ENCODE peak calls at places on chromosomes 16 and 17, in eight cellular contexts. One of them, this sample, is unnamed.

GRCh38 chr17:58575511-58575910 is 61.1 kb upstream of the MTMR4 start:
- DNase-seq in foreskin fibroblast: peak
- DNase-seq in CD8-positive, alpha-beta T cell: no peak
- DNase-seq in HFF-Myc: peak
- DNase-seq in fibroblast of lung: peak
- DNase-seq in A549: peak
- DNase-seq in astrocyte of the cerebellum: peak
- DNase-seq in adipocyte: peak
- DNase-seq in this sample: peak

GRCh38 chr17:28407130-28407973 is 1.3 kb upstream of the SLC46A1 start:
- DNase-seq in adipocyte: no peak
- DNase-seq in fibroblast of lung: no peak
- DNase-seq in foreskin fibroblast: no peak
- DNase-seq in astrocyte of the cerebellum: no peak
- DNase-seq in A549: no peak
- DNase-seq in HFF-Myc: no peak
- DNase-seq in CD8-positive, alpha-beta T cell: no peak
- DNase-seq in this sample: no peak

GRCh38 chr17:81277421-81277820 is 17.7 kb downstream of the SLC38A10 start:
- DNase-seq in adipocyte: no peak
- DNase-seq in foreskin fibroblast: peak
- DNase-seq in fibroblast of lung: peak
- DNase-seq in A549: no peak
- DNase-seq in CD8-positive, alpha-beta T cell: no peak
- DNase-seq in astrocyte of the cerebellum: no peak
- DNase-seq in HFF-Myc: no peak
- DNase-seq in this sample: no peak

GRCh38 chr16:59574296-59574695 is 840.2 kb upstream of the GOT2 start:
- DNase-seq in fibroblast of lung: no peak
- DNase-seq in CD8-positive, alpha-beta T cell: no peak
- DNase-seq in foreskin fibroblast: no peak
- DNase-seq in A549: peak
- DNase-seq in adipocyte: no peak
- DNase-seq in astrocyte of the cerebellum: no peak
- DNase-seq in HFF-Myc: no peak
- DNase-seq in this sample: no peak

GRCh38 chr16:1612320-1613111 is at the start of gene CRAMP1:
- DNase-seq in astrocyte of the cerebellum: no peak
- DNase-seq in CD8-positive, alpha-beta T cell: no peak
- DNase-seq in fibroblast of lung: no peak
- DNase-seq in A549: peak
- DNase-seq in adipocyte: peak
- DNase-seq in HFF-Myc: no peak
- DNase-seq in foreskin fibroblast: peak
- DNase-seq in this sample: no peak

GRCh38 chr16:8070501-8070900 is 519.8 kb downstream of the TMEM114 start:
- DNase-seq in CD8-positive, alpha-beta T cell: no peak
- DNase-seq in fibroblast of lung: no peak
- DNase-seq in astrocyte of the cerebellum: no peak
- DNase-seq in foreskin fibroblast: no peak
- DNase-seq in adipocyte: no peak
- DNase-seq in HFF-Myc: no peak
- DNase-seq in A549: no peak
- DNase-seq in this sample: no peak

GRCh38 chr16:25478476-25478875 is 213.3 kb upstream of the HS3ST4 start:
- DNase-seq in adipocyte: no peak
- DNase-seq in HFF-Myc: no peak
- DNase-seq in fibroblast of lung: no peak
- DNase-seq in astrocyte of the cerebellum: no peak
- DNase-seq in foreskin fibroblast: no peak
- DNase-seq in CD8-positive, alpha-beta T cell: no peak
- DNase-seq in A549: no peak
- DNase-seq in this sample: peak

GRCh38 chr17:73589096-73589980 is 54.9 kb downstream of the SDK2 start:
- DNase-seq in CD8-positive, alpha-beta T cell: no peak
- DNase-seq in astrocyte of the cerebellum: no peak
- DNase-seq in A549: no peak
- DNase-seq in adipocyte: no peak
- DNase-seq in HFF-Myc: no peak
- DNase-seq in fibroblast of lung: no peak
- DNase-seq in foreskin fibroblast: no peak
- DNase-seq in this sample: no peak

GRCh38 chr16:70577256-70577698 is 53.7 kb downstream of the SF3B3 start:
- DNase-seq in astrocyte of the cerebellum: no peak
- DNase-seq in adipocyte: peak
- DNase-seq in A549: no peak
- DNase-seq in foreskin fibroblast: peak
- DNase-seq in CD8-positive, alpha-beta T cell: no peak
- DNase-seq in HFF-Myc: no peak
- DNase-seq in fibroblast of lung: peak
- DNase-seq in this sample: no peak

GRCh38 chr17:43020789-43021738 is 1.1 kb downstream of the VAT1 start:
- DNase-seq in A549: peak
- DNase-seq in CD8-positive, alpha-beta T cell: peak
- DNase-seq in astrocyte of the cerebellum: no peak
- DNase-seq in adipocyte: peak
- DNase-seq in HFF-Myc: no peak
- DNase-seq in fibroblast of lung: peak
- DNase-seq in foreskin fibroblast: peak
- DNase-seq in this sample: no peak

GRCh38 chr16:11416228-11417001 is 71.2 kb downstream of the RMI2 start:
- DNase-seq in foreskin fibroblast: no peak
- DNase-seq in adipocyte: no peak
- DNase-seq in fibroblast of lung: no peak
- DNase-seq in CD8-positive, alpha-beta T cell: no peak
- DNase-seq in astrocyte of the cerebellum: no peak
- DNase-seq in A549: no peak
- DNase-seq in HFF-Myc: no peak
- DNase-seq in this sample: no peak

GRCh38 chr16:13797718-13798117 is 122.2 kb upstream of the ERCC4 start:
- DNase-seq in astrocyte of the cerebellum: no peak
- DNase-seq in CD8-positive, alpha-beta T cell: no peak
- DNase-seq in HFF-Myc: no peak
- DNase-seq in A549: no peak
- DNase-seq in foreskin fibroblast: no peak
- DNase-seq in fibroblast of lung: no peak
- DNase-seq in adipocyte: no peak
- DNase-seq in this sample: no peak

GRCh38 chr16:86834451-86835035 is 256.2 kb downstream of the FOXL1 start:
- DNase-seq in HFF-Myc: peak
- DNase-seq in astrocyte of the cerebellum: no peak
- DNase-seq in foreskin fibroblast: peak
- DNase-seq in fibroblast of lung: peak
- DNase-seq in A549: peak
- DNase-seq in CD8-positive, alpha-beta T cell: no peak
- DNase-seq in adipocyte: peak
- DNase-seq in this sample: no peak

GRCh38 chr16:79267781-79268180 is 332.8 kb downstream of the MAF start:
- DNase-seq in foreskin fibroblast: no peak
- DNase-seq in adipocyte: no peak
- DNase-seq in A549: no peak
- DNase-seq in HFF-Myc: no peak
- DNase-seq in astrocyte of the cerebellum: no peak
- DNase-seq in CD8-positive, alpha-beta T cell: no peak
- DNase-seq in fibroblast of lung: no peak
- DNase-seq in this sample: no peak

GRCh38 chr16:919658-920631 is 50.8 kb downstream of the LMF1 start:
- DNase-seq in adipocyte: peak
- DNase-seq in A549: no peak
- DNase-seq in fibroblast of lung: peak
- DNase-seq in CD8-positive, alpha-beta T cell: no peak
- DNase-seq in foreskin fibroblast: peak
- DNase-seq in astrocyte of the cerebellum: no peak
- DNase-seq in HFF-Myc: no peak
- DNase-seq in this sample: no peak

GRCh38 chr16:85633438-85633743 is 20.3 kb downstream of the GSE1 start:
- DNase-seq in HFF-Myc: no peak
- DNase-seq in A549: no peak
- DNase-seq in foreskin fibroblast: no peak
- DNase-seq in adipocyte: no peak
- DNase-seq in fibroblast of lung: no peak
- DNase-seq in CD8-positive, alpha-beta T cell: no peak
- DNase-seq in astrocyte of the cerebellum: no peak
- DNase-seq in this sample: no peak

GRCh38 chr16:85928411-85928820 is 29.5 kb downstream of the IRF8 start:
- DNase-seq in CD8-positive, alpha-beta T cell: no peak
- DNase-seq in HFF-Myc: peak
- DNase-seq in adipocyte: peak
- DNase-seq in A549: no peak
- DNase-seq in foreskin fibroblast: peak
- DNase-seq in astrocyte of the cerebellum: no peak
- DNase-seq in fibroblast of lung: peak
- DNase-seq in this sample: no peak

GRCh38 chr16:84508502-84508901 is 4.0 kb upstream of the MEAK7 start:
- DNase-seq in HFF-Myc: no peak
- DNase-seq in A549: no peak
- DNase-seq in CD8-positive, alpha-beta T cell: no peak
- DNase-seq in astrocyte of the cerebellum: no peak
- DNase-seq in adipocyte: no peak
- DNase-seq in fibroblast of lung: no peak
- DNase-seq in foreskin fibroblast: no peak
- DNase-seq in this sample: no peak
- H3K4me3 ChIP-seq in HFF-Myc: no peak
- H3K4me3 ChIP-seq in A549: no peak
- H3K4me3 ChIP-seq in CD8-positive, alpha-beta T cell: no peak
- H3K4me3 ChIP-seq in astrocyte of the cerebellum: no peak
- H3K4me3 ChIP-seq in adipocyte: no peak
- H3K4me3 ChIP-seq in fibroblast of lung: no peak
- H3K4me3 ChIP-seq in foreskin fibroblast: no peak
- H3K4me3 ChIP-seq in this sample: no peak

GRCh38 chr16:30091474-30092372 is at the start of gene TBX6:
- DNase-seq in fibroblast of lung: peak
- DNase-seq in A549: peak
- DNase-seq in adipocyte: peak
- DNase-seq in CD8-positive, alpha-beta T cell: peak
- DNase-seq in foreskin fibroblast: peak
- DNase-seq in astrocyte of the cerebellum: peak
- DNase-seq in HFF-Myc: peak
- DNase-seq in this sample: peak
- H3K4me3 ChIP-seq in fibroblast of lung: peak
- H3K4me3 ChIP-seq in A549: peak
- H3K4me3 ChIP-seq in adipocyte: peak
- H3K4me3 ChIP-seq in CD8-positive, alpha-beta T cell: peak
- H3K4me3 ChIP-seq in foreskin fibroblast: peak
- H3K4me3 ChIP-seq in astrocyte of the cerebellum: peak
- H3K4me3 ChIP-seq in HFF-Myc: peak
- H3K4me3 ChIP-seq in this sample: peak

DNA sequence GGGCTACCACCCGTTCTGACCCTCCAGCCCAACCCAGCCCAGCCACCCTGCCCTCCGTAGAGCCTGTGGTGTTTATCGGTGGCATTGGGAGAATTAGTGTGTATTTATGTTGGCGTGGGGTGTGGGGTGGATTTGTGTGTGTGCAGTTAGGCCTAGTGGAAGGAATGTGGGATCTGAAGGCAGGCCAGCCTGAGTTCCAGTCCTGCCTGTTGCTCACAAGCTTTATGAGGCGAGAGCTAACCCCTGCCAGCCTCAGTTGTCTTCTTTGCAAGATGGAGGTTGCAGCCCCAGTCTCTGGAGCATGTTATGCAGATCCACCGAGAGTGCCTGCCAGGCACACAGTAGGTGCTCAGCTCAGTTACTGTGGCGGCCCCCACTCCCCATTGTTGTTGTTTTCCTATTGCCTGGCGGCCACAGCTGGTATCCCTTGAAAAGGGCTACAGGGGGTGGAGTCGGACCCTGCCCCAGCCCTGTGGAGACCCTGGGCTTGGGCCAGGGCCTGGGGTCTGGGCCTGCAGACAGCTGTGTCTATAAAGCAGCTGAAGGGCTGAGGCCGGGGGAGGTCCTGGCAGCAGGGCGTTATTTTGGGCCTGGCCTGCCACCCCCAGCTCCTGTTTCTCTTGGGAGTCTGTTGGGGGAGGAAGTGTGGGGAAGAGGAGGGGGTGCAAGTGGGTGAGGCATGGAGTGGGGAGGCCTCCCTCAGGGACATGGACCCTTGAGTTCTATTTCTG is 5.1 kb downstream of the ERBB2 start:
- DNase-seq in foreskin fibroblast: peak
- DNase-seq in A549: peak
- DNase-seq in CD8-positive, alpha-beta T cell: no peak
- DNase-seq in HFF-Myc: no peak
- DNase-seq in adipocyte: peak
- DNase-seq in fibroblast of lung: peak
- DNase-seq in astrocyte of the cerebellum: no peak
- DNase-seq in this sample: no peak
- H3K4me3 ChIP-seq in foreskin fibroblast: no peak
- H3K4me3 ChIP-seq in A549: no peak
- H3K4me3 ChIP-seq in CD8-positive, alpha-beta T cell: no peak
- H3K4me3 ChIP-seq in HFF-Myc: no peak
- H3K4me3 ChIP-seq in adipocyte: no peak
- H3K4me3 ChIP-seq in fibroblast of lung: no peak
- H3K4me3 ChIP-seq in astrocyte of the cerebellum: no peak
- H3K4me3 ChIP-seq in this sample: no peak

GRCh38 chr17:75588546-75589016 is 981 bp downstream of the MYO15B start:
- DNase-seq in astrocyte of the cerebellum: no peak
- DNase-seq in adipocyte: no peak
- DNase-seq in HFF-Myc: no peak
- DNase-seq in foreskin fibroblast: peak
- DNase-seq in fibroblast of lung: no peak
- DNase-seq in CD8-positive, alpha-beta T cell: no peak
- DNase-seq in A549: no peak
- DNase-seq in this sample: no peak

GRCh38 chr17:75589017-75589918 is 1.7 kb downstream of the MYO15B start:
- DNase-seq in HFF-Myc: peak
- DNase-seq in adipocyte: peak
- DNase-seq in fibroblast of lung: peak
- DNase-seq in foreskin fibroblast: peak
- DNase-seq in CD8-positive, alpha-beta T cell: peak
- DNase-seq in A549: peak
- DNase-seq in astrocyte of the cerebellum: peak
- DNase-seq in this sample: peak

GRCh38 chr17:75590314-75590761 is 2.7 kb downstream of the MYO15B start:
- DNase-seq in astrocyte of the cerebellum: no peak
- DNase-seq in CD8-positive, alpha-beta T cell: no peak
- DNase-seq in fibroblast of lung: no peak
- DNase-seq in HFF-Myc: no peak
- DNase-seq in foreskin fibroblast: no peak
- DNase-seq in A549: no peak
- DNase-seq in adipocyte: no peak
- DNase-seq in this sample: no peak

GRCh38 chr17:75590849-75591721 is 3.5 kb downstream of the MYO15B start:
- DNase-seq in astrocyte of the cerebellum: no peak
- DNase-seq in fibroblast of lung: no peak
- DNase-seq in CD8-positive, alpha-beta T cell: no peak
- DNase-seq in A549: no peak
- DNase-seq in foreskin fibroblast: no peak
- DNase-seq in HFF-Myc: no peak
- DNase-seq in adipocyte: no peak
- DNase-seq in this sample: no peak

DNA sequence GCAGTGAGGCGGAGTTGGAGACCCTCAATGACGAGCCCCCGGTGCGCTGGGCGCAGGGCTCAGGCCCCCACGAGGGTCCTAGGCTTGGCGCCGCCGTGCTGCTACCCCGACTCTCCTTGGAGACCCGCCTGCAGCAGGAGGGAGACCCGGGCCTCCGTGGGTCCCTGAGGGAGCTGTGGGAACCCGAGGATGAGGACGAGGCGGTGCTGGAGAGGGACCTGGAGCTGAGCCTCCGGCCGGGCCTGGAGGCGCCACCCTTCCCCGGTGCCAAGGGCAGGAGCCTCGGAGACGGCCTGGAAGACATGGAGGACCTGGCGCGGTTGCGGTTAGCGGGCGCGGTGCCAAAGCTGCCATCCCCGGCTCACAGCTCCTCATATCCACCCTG is 2.3 kb downstream of the MYO15B start:
- DNase-seq in fibroblast of lung: no peak
- DNase-seq in HFF-Myc: no peak
- DNase-seq in adipocyte: no peak
- DNase-seq in A549: no peak
- DNase-seq in CD8-positive, alpha-beta T cell: no peak
- DNase-seq in foreskin fibroblast: no peak
- DNase-seq in astrocyte of the cerebellum: no peak
- DNase-seq in this sample: no peak
- H3K4me3 ChIP-seq in fibroblast of lung: no peak
- H3K4me3 ChIP-seq in HFF-Myc: no peak
- H3K4me3 ChIP-seq in adipocyte: no peak
- H3K4me3 ChIP-seq in A549: peak
- H3K4me3 ChIP-seq in CD8-positive, alpha-beta T cell: peak
- H3K4me3 ChIP-seq in foreskin fibroblast: no peak
- H3K4me3 ChIP-seq in astrocyte of the cerebellum: peak
- H3K4me3 ChIP-seq in this sample: no peak